ENCODE peak calls at places on chromosomes 12 and 14, in eight cellular contexts. I, A, S, K, E, F, L and N are unnamed samples.
A peak's percentile ranks its signal among the peaks of the same experiment; 100 is the strongest.

GRCh38 chr12:118052324-118053070 is 8.5 kb downstream of the WSB2 start:
- DNase-seq in I (peak; percentile 79), A (no peak), S (peak; percentile 81), K (peak; percentile 99), E (peak; percentile 95), F (peak; percentile 90), L (peak; percentile 45), N (peak; percentile 74)

GRCh38 chr14:63875311-63875710 is 22.5 kb downstream of the SYNE2 start:
- DNase-seq in I (peak; percentile 75), A (no peak), S (no peak), K (no peak), E (peak; percentile 91), F (peak; percentile 30), L (no peak), N (no peak)

GRCh38 chr12:88925370-88925915 is 345.2 kb upstream of the KITLG start:
- DNase-seq in I (no peak), A (no peak), S (no peak), K (no peak), E (peak; percentile 7), F (no peak), L (no peak), N (no peak)

GRCh38 chr14:61712137-61712536 is 16.8 kb downstream of the HIF1A start:
- DNase-seq in I (no peak), A (no peak), S (no peak), K (no peak), E (no peak), F (no peak), L (no peak), N (no peak)

GRCh38 chr12:1500095-1500801 is 94.1 kb downstream of the FBXL14 start:
- DNase-seq in I (peak; percentile 72), A (no peak), S (no peak), K (no peak), E (peak; percentile 81), F (no peak), L (no peak), N (no peak)

GRCh38 chr12:96720363-96720705 is 186.7 kb upstream of the NEDD1 start:
- DNase-seq in I (no peak), A (no peak), S (no peak), K (no peak), E (no peak), F (no peak), L (no peak), N (no peak)

GRCh38 chr12:178715-179109 is 35.2 kb downstream of the SLC6A12 start:
- DNase-seq in I (no peak), A (no peak), S (no peak), K (no peak), E (no peak), F (no peak), L (no peak), N (no peak)

GRCh38 chr12:29380536-29381523 is at the start of gene ERGIC2:
- DNase-seq in I (peak; percentile 93), A (peak; percentile 79), S (peak; percentile 92), K (peak; percentile 98), E (peak; percentile 99), F (peak; percentile 93), L (peak; percentile 90), N (peak; percentile 97)

GRCh38 chr14:35929171-35929570 is 103.0 kb downstream of the BRMS1L start:
- DNase-seq in I (no peak), A (no peak), S (no peak), K (no peak), E (no peak), F (no peak), L (no peak), N (no peak)

GRCh38 chr14:65962952-65963351 is 523.2 kb upstream of the CCDC196 start:
- DNase-seq in I (no peak), A (no peak), S (no peak), K (no peak), E (no peak), F (no peak), L (no peak), N (no peak)

GRCh38 chr14:67186789-67187188 is 2.5 kb upstream of the GARIN2 start:
- DNase-seq in I (no peak), A (no peak), S (no peak), K (no peak), E (peak; percentile 34), F (no peak), L (no peak), N (no peak)

GRCh38 chr12:49518914-49519573 is 19.8 kb upstream of the KCNH3 start:
- DNase-seq in I (no peak), A (no peak), S (no peak), K (no peak), E (peak; percentile 62), F (no peak), L (no peak), N (no peak)

GRCh38 chr14:61347771-61348443 is 26.5 kb downstream of the PRKCH start:
- DNase-seq in I (no peak), A (no peak), S (no peak), K (no peak), E (no peak), F (no peak), L (no peak), N (no peak)

GRCh38 chr12:121799175-121799841 is 4.5 kb upstream of the SETD1B start:
- DNase-seq in I (peak; percentile 83), A (no peak), S (peak; percentile 61), K (peak; percentile 77), E (peak; percentile 85), F (peak; percentile 83), L (peak; percentile 77), N (peak; percentile 83)

GRCh38 chr14:68033533-68033932 is 214.0 kb downstream of the RAD51B start:
- DNase-seq in I (no peak), A (no peak), S (no peak), K (no peak), E (no peak), F (no peak), L (no peak), N (no peak)

DNA sequence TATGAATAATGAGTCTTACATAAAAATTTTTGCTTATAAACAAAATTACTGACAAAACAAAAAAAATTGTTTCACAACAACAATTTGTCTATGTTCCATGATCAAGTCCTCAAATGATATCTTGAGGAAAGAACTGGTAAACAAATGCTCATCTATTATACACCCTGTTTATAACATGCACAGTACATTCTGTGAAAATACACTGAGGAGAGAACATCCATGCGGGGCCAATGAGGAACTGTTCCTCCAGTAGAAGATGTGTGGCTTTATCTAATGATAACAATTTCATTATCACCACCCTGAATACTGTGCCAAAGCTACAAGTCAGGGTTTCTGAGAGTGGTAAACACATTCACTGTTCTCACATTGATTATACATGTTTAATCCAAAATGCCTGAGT is 10.8 kb downstream of the MLH3 start:
- DNase-seq in I (no peak), A (no peak), S (no peak), K (no peak), E (no peak), F (no peak), L (no peak), N (no peak)
- H3K27me3 ChIP-seq in I (no peaks in the 10 kb centered on the region), A (no peaks in the 10 kb centered on the region), S (no peaks in the 10 kb centered on the region), K (no peaks in the 10 kb centered on the region), E (no peaks in the 10 kb centered on the region), F (no peaks in the 10 kb centered on the region), L (no peaks in the 10 kb centered on the region), N (no peaks in the 10 kb centered on the region)

GRCh38 chr12:25195056-25195971 is at the start of the genes DNAI7 and ETFRF1:
- DNase-seq in I (peak; percentile 98), A (peak; percentile 60), S (peak; percentile 99), K (peak; percentile 91), E (peak; percentile 92), F (peak; percentile 98), L (peak; percentile 98), N (peak; percentile 99)
- TF ChIP-seq POLR2A in I (peak; percentile 92), A (peak; percentile 70), S (no peak), K (peak; percentile 84), E (peak; percentile 96), F (peak; percentile 82), L (peak; percentile 85), N (peak; percentile 56)

GRCh38 chr14:93042968-93043940 is 72.5 kb downstream of the ITPK1 start:
- DNase-seq in I (peak; percentile 72), A (no peak), S (peak; percentile 93), K (peak; percentile 90), E (peak; percentile 63), F (peak; percentile 94), L (no peak), N (peak; percentile 89)
- H3K27ac ChIP-seq in I (peak overlapping the region; percentile 43), A (peak overlapping the region; percentile 87), S (peak overlapping the region; percentile 86), K (peak overlapping the region; percentile 48), E (no peak overlapping the region), F (peak overlapping the region; percentile 88), L (peak overlapping the region; percentile 47), N (peak overlapping the region; percentile 72)

DNA sequence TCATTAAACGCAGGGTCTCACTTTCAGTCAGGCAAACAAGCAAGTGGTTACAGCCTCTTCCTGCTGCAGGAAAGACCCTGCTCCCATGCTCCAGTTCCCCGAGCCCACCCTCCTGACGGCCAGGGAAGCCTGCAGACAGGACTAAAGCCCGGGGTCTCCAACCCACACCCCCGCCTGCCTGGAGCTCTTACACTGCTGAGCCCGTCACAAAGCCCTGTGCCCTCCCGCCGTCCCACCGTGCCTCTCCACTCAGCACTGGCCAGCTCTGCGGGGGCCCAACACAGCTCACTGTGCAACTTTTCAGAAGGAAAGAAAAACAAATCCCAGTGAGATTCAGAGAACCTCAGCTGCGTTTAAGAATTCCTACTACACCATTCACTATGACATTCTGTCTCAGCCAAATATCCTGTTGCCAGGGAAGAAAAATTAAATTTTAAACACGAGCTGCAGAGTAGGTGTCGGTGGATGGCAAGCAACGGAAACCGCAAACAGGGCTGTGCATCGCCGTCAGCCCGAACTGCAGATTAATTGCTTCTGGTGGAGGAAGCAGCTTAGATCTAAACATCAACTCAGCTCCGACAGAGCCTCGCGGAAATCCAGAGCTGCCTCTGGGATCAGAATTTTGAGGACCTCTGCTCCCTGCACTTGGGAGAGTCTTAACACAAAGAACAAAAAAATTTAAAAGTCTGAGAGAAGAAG is 106.6 kb upstream of the SFSWAP start:
- DNase-seq in I (no peak), A (no peak), S (no peak), K (no peak), E (no peak), F (no peak), L (no peak), N (no peak)
- H3K27me3 ChIP-seq in I (no peaks in the 10 kb centered on the region), A (peaks cover 47% of the 10 kb centered on the region), S (peaks cover 5% of the 10 kb centered on the region), K (peaks cover 3% of the 10 kb centered on the region), E (no peaks in the 10 kb centered on the region), F (no peaks in the 10 kb centered on the region), L (no peaks in the 10 kb centered on the region), N (no peaks in the 10 kb centered on the region)

GRCh38 chr14:102078840-102079699 is 7.8 kb downstream of the HSP90AA1 start:
- DNase-seq in I (no peak), A (no peak), S (no peak), K (no peak), E (no peak), F (no peak), L (no peak), N (no peak)
- TF ChIP-seq POLR2A in I (no peak), A (no peak), S (no peak), K (peak; percentile 25), E (no peak), F (no peak), L (no peak), N (no peak)

GRCh38 chr12:107320031-107320928 is 226.9 kb upstream of the CRY1 start:
- DNase-seq in I (peak; percentile 18), A (no peak), S (no peak), K (peak; percentile 69), E (peak; percentile 61), F (peak; percentile 48), L (no peak), N (peak; percentile 30)
- H3K27ac ChIP-seq in I (no peak overlapping the region), A (peak overlapping the region; percentile 79), S (no peak overlapping the region), K (peak overlapping the region; percentile 24), E (no peak overlapping the region), F (no peak overlapping the region), L (no peak overlapping the region), N (no peak overlapping the region)

GRCh38 chr12:69000069-69000468 is 67.1 kb upstream of the CPM start:
- DNase-seq in I (no peak), A (no peak), S (no peak), K (no peak), E (no peak), F (no peak), L (no peak), N (no peak)
- H3K27me3 ChIP-seq in I (no peaks in the 10 kb centered on the region), A (no peaks in the 10 kb centered on the region), S (no peaks in the 10 kb centered on the region), K (no peaks in the 10 kb centered on the region), E (no peaks in the 10 kb centered on the region), F (no peaks in the 10 kb centered on the region), L (no peaks in the 10 kb centered on the region), N (no peaks in the 10 kb centered on the region)